ENCODE peak calls at places on chromosomes 6 and 20, in eight cellular contexts. H is RWPE1, U is HepG2, G is GM12865, F is neural progenitor cell, T is SJSA1, J is cardiac fibroblast, R is BE2C. Y is an unnamed sample.

GRCh38 chr20:18754030-18754659 is 59.4 kb upstream of the SCP2D1 start:
- DNase-seq in T (no peak), F (no peak), H (no peak), U (no peak), R (no peak), J (no peak), G (peak; percentile 86), Y (no peak)

GRCh38 chr20:20881808-20882207 is 169.4 kb upstream of the RALGAPA2 start:
- DNase-seq in J (no peak), H (no peak), U (no peak), G (no peak), R (no peak), T (no peak), F (no peak), Y (no peak)

GRCh38 chr6:25652007-25652515 is at the start of gene SCGN:
- DNase-seq in G (no peak), T (peak; percentile 32), H (peak; percentile 67), F (peak; percentile 88), U (peak; percentile 55), J (peak; percentile 68), R (peak; percentile 74), Y (peak; percentile 21)

GRCh38 chr6:42260424-42260888 is 42.8 kb upstream of the MRPS10 start:
- DNase-seq in R (peak; percentile 46), T (peak; percentile 11), H (no peak), U (peak; percentile 44), J (no peak), G (no peak), F (no peak), Y (no peak)

GRCh38 chr6:52130440-52130839 is 43.0 kb upstream of the PKHD1 start:
- DNase-seq in F (no peak), J (no peak), G (no peak), R (no peak), H (no peak), U (no peak), T (no peak), Y (no peak)

GRCh38 chr20:49892260-49893216 is 22.8 kb downstream of the SPATA2 start:
- DNase-seq in G (no peak), U (no peak), R (no peak), H (no peak), J (no peak), T (no peak), F (no peak), Y (no peak)

GRCh38 chr20:43444107-43444506 is 13.6 kb upstream of the SRSF6 start:
- DNase-seq in H (no peak), R (no peak), F (peak; percentile 20), J (no peak), G (no peak), T (no peak), U (no peak), Y (no peak)

GRCh38 chr6:167047554-167047953 is 48.4 kb downstream of the CEP43 start:
- DNase-seq in H (no peak), J (no peak), F (no peak), U (no peak), R (no peak), G (peak; percentile 86), T (no peak), Y (no peak)

GRCh38 chr6:40732878-40733277 is 145.7 kb upstream of the LRFN2 start:
- DNase-seq in H (no peak), T (no peak), J (no peak), U (no peak), G (no peak), R (no peak), F (no peak), Y (no peak)

GRCh38 chr6:6781172-6781876 is 192.8 kb downstream of the LY86 start:
- DNase-seq in J (peak; percentile 86), R (no peak), G (no peak), F (no peak), T (peak; percentile 77), H (peak; percentile 76), U (no peak), Y (peak; percentile 63)

GRCh38 chr6:83097204-83097603 is 29.7 kb downstream of the DOP1A start:
- DNase-seq in J (no peak), U (no peak), F (no peak), G (no peak), H (no peak), R (no peak), T (no peak), Y (no peak)

GRCh38 chr20:13286600-13286999 is 65.5 kb downstream of the ISM1 start:
- DNase-seq in H (peak; percentile 90), F (no peak), R (no peak), T (no peak), J (no peak), U (no peak), G (no peak), Y (no peak)

GRCh38 chr6:100078509-100078908 is 84.5 kb upstream of the MCHR2 start:
- DNase-seq in F (peak; percentile 69), J (peak; percentile 36), H (no peak), U (peak; percentile 20), R (peak; percentile 29), G (peak; percentile 5), T (peak; percentile 43), Y (no peak)

GRCh38 chr6:168004945-168005344 is 7.5 kb downstream of the KIF25 start:
- DNase-seq in G (no peak), J (no peak), T (no peak), U (no peak), F (no peak), H (no peak), R (no peak), Y (no peak)

Y was measured in skeletal muscle cell.